ENCODE peak calls at places on chromosome 15, in four cellular contexts. One of them, this sample, is unnamed.

GRCh38 chr15:71146597-71146996 is 31.3 kb downstream of the THSD4 start:
- DNase-seq in OCI-LY7: no peak
- DNase-seq in cardiac muscle cell: no peak
- DNase-seq in neural progenitor cell: no peak
- DNase-seq in this sample: no peak

GRCh38 chr15:73870700-73871408 is 2.5 kb upstream of the TBC1D21 start:
- DNase-seq in OCI-LY7: no peak
- DNase-seq in cardiac muscle cell: peak; percentile 54
- DNase-seq in neural progenitor cell: no peak
- DNase-seq in this sample: no peak

GRCh38 chr15:25072857-25073476 is 118.2 kb downstream of the SNRPN start:
- DNase-seq in OCI-LY7: no peak
- DNase-seq in cardiac muscle cell: no peak
- DNase-seq in neural progenitor cell: no peak
- DNase-seq in this sample: no peak

GRCh38 chr15:90902996-90903732 is at the start of gene MAN2A2:
- DNase-seq in OCI-LY7: peak; percentile 55
- DNase-seq in cardiac muscle cell: peak; percentile 71
- DNase-seq in neural progenitor cell: peak; percentile 73
- DNase-seq in this sample: peak; percentile 91

GRCh38 chr15:29827421-29827820 is 5.2 kb upstream of the TJP1 start:
- DNase-seq in OCI-LY7: no peak
- DNase-seq in cardiac muscle cell: no peak
- DNase-seq in neural progenitor cell: no peak
- DNase-seq in this sample: no peak

GRCh38 chr15:61835476-61836106 is 224.7 kb downstream of the VPS13C start:
- DNase-seq in OCI-LY7: peak; percentile 43
- DNase-seq in cardiac muscle cell: peak; percentile 67
- DNase-seq in neural progenitor cell: peak; percentile 77
- DNase-seq in this sample: peak; percentile 54

GRCh38 chr15:34056921-34057320 is 17.9 kb upstream of the AVEN start:
- DNase-seq in OCI-LY7: no peak
- DNase-seq in cardiac muscle cell: no peak
- DNase-seq in neural progenitor cell: no peak
- DNase-seq in this sample: no peak

GRCh38 chr15:81008312-81008711 is 7.6 kb downstream of the TLNRD1 start:
- DNase-seq in OCI-LY7: no peak
- DNase-seq in cardiac muscle cell: no peak
- DNase-seq in neural progenitor cell: no peak
- DNase-seq in this sample: no peak

GRCh38 chr15:63380828-63381282 is 791 bp downstream of the CA12 start:
- DNase-seq in OCI-LY7: no peak
- DNase-seq in cardiac muscle cell: no peak
- DNase-seq in neural progenitor cell: no peak
- DNase-seq in this sample: no peak

GRCh38 chr15:70761046-70761445 is 2.3 kb downstream of the UACA start:
- DNase-seq in OCI-LY7: no peak
- DNase-seq in cardiac muscle cell: no peak
- DNase-seq in neural progenitor cell: no peak
- DNase-seq in this sample: no peak

GRCh38 chr15:70633394-70633793 is 130.0 kb downstream of the UACA start:
- DNase-seq in OCI-LY7: no peak
- DNase-seq in cardiac muscle cell: peak; percentile 59
- DNase-seq in neural progenitor cell: peak; percentile 44
- DNase-seq in this sample: no peak

GRCh38 chr15:74955796-74956647 is 550 bp downstream of the RPP25 start:
- DNase-seq in OCI-LY7: peak; percentile 30
- DNase-seq in cardiac muscle cell: peak; percentile 77
- DNase-seq in neural progenitor cell: peak; percentile 86
- DNase-seq in this sample: peak; percentile 86

GRCh38 chr15:59237119-59237853 is 30.6 kb downstream of the LDHAL6B start:
- DNase-seq in OCI-LY7: peak; percentile 11
- DNase-seq in cardiac muscle cell: no peak
- DNase-seq in neural progenitor cell: no peak
- DNase-seq in this sample: peak; percentile 84

GRCh38 chr15:100042558-100042957 is 299.2 kb downstream of the ADAMTS17 start:
- DNase-seq in OCI-LY7: no peak
- DNase-seq in cardiac muscle cell: no peak
- DNase-seq in neural progenitor cell: no peak
- DNase-seq in this sample: no peak

GRCh38 chr15:64143276-64143675 is 8.3 kb upstream of the SNX22 start:
- DNase-seq in OCI-LY7: no peak
- DNase-seq in cardiac muscle cell: no peak
- DNase-seq in neural progenitor cell: no peak
- DNase-seq in this sample: no peak

GRCh38 chr15:101025896-101026631 is 106.9 kb downstream of the LRRK1 start:
- DNase-seq in OCI-LY7: no peak
- DNase-seq in cardiac muscle cell: no peak
- DNase-seq in neural progenitor cell: no peak
- DNase-seq in this sample: no peak

GRCh38 chr15:73803806-73804205 is 50.7 kb upstream of the INSYN1 start:
- DNase-seq in OCI-LY7: no peak
- DNase-seq in cardiac muscle cell: no peak
- DNase-seq in neural progenitor cell: no peak
- DNase-seq in this sample: no peak

GRCh38 chr15:90860942-90861675 is 7.3 kb upstream of the FURIN start:
- DNase-seq in OCI-LY7: no peak
- DNase-seq in cardiac muscle cell: no peak
- DNase-seq in neural progenitor cell: no peak
- DNase-seq in this sample: no peak

GRCh38 chr15:101267320-101268104 is 9.8 kb downstream of the SELENOS start:
- DNase-seq in OCI-LY7: no peak
- DNase-seq in cardiac muscle cell: no peak
- DNase-seq in neural progenitor cell: no peak
- DNase-seq in this sample: no peak

GRCh38 chr15:91435108-91435507 is 335.1 kb downstream of the SV2B start:
- DNase-seq in OCI-LY7: no peak
- DNase-seq in cardiac muscle cell: no peak
- DNase-seq in neural progenitor cell: no peak
- DNase-seq in this sample: no peak

GRCh38 chr15:88604381-88604951 is 16.7 kb upstream of the AEN start:
- DNase-seq in OCI-LY7: no peak
- DNase-seq in cardiac muscle cell: peak; percentile 20
- DNase-seq in neural progenitor cell: peak; percentile 61
- DNase-seq in this sample: no peak

GRCh38 chr15:57726411-57726810 is 19.9 kb downstream of the POLR2M start:
- DNase-seq in OCI-LY7: no peak
- DNase-seq in cardiac muscle cell: no peak
- DNase-seq in neural progenitor cell: no peak
- DNase-seq in this sample: no peak

GRCh38 chr15:38672814-38673292 is 108.2 kb upstream of the RASGRP1 start:
- DNase-seq in OCI-LY7: peak; percentile 88
- DNase-seq in cardiac muscle cell: no peak
- DNase-seq in neural progenitor cell: no peak
- DNase-seq in this sample: peak; percentile 75

GRCh38 chr15:69474291-69474690 is 21.7 kb downstream of the RPLP1 start:
- DNase-seq in OCI-LY7: no peak
- DNase-seq in cardiac muscle cell: no peak
- DNase-seq in neural progenitor cell: no peak
- DNase-seq in this sample: no peak

GRCh38 chr15:45048784-45049631 is 26.0 kb downstream of the SORD start:
- DNase-seq in OCI-LY7: no peak
- DNase-seq in cardiac muscle cell: no peak
- DNase-seq in neural progenitor cell: no peak
- DNase-seq in this sample: peak; percentile 59

GRCh38 chr15:96054606-96055005 is 275.9 kb upstream of the NR2F2 start:
- DNase-seq in OCI-LY7: no peak
- DNase-seq in cardiac muscle cell: no peak
- DNase-seq in neural progenitor cell: no peak
- DNase-seq in this sample: no peak

GRCh38 chr15:101456079-101456791 is 33.3 kb downstream of the PCSK6 start:
- DNase-seq in OCI-LY7: no peak
- DNase-seq in cardiac muscle cell: no peak
- DNase-seq in neural progenitor cell: no peak
- DNase-seq in this sample: no peak

GRCh38 chr15:85752591-85752990 is 42.1 kb downstream of the KLHL25 start:
- DNase-seq in OCI-LY7: no peak
- DNase-seq in cardiac muscle cell: no peak
- DNase-seq in neural progenitor cell: no peak
- DNase-seq in this sample: no peak

GRCh38 chr15:51184637-51185036 is 89.9 kb upstream of the TNFAIP8L3 start:
- DNase-seq in OCI-LY7: no peak
- DNase-seq in cardiac muscle cell: peak; percentile 75
- DNase-seq in neural progenitor cell: no peak
- DNase-seq in this sample: no peak

GRCh38 chr15:48946088-48946839 is 17.5 kb downstream of the SHC4 start:
- DNase-seq in OCI-LY7: no peak
- DNase-seq in cardiac muscle cell: no peak
- DNase-seq in neural progenitor cell: no peak
- DNase-seq in this sample: no peak

GRCh38 chr15:29934251-29934650 is 112.0 kb upstream of the TJP1 start:
- DNase-seq in OCI-LY7: no peak
- DNase-seq in cardiac muscle cell: no peak
- DNase-seq in neural progenitor cell: no peak
- DNase-seq in this sample: no peak

GRCh38 chr15:93333826-93334225 is 244.8 kb upstream of the RGMA start:
- DNase-seq in OCI-LY7: no peak
- DNase-seq in cardiac muscle cell: peak; percentile 9
- DNase-seq in neural progenitor cell: peak; percentile 61
- DNase-seq in this sample: peak; percentile 9

GRCh38 chr15:94298359-94298758 is 67.0 kb downstream of the MCTP2 start:
- DNase-seq in OCI-LY7: no peak
- DNase-seq in cardiac muscle cell: no peak
- DNase-seq in neural progenitor cell: no peak
- DNase-seq in this sample: no peak

DNA sequence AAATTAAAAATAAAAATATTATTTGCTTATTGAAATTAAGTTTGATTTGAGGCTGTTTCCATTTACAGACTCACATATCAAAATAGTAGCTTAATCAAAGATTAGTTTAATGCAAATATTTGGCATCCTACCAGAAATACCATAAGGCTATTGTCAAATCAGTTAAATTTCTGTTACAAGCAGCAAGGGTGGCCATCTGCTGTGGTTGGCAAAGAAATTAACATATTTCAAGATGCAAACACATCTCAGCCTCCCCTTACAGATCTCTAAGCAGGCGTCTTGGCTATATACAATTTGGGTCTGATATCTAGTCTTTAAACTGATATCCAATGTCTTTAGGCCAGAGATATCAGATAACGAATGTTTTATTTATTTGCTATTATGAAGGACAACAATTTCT is 83.2 kb upstream of the NEDD4 start:
- DNase-seq in OCI-LY7: no peak
- DNase-seq in cardiac muscle cell: no peak
- DNase-seq in neural progenitor cell: no peak
- DNase-seq in this sample: no peak
- TF ChIP-seq CTCF in OCI-LY7: no peak
- TF ChIP-seq CTCF in cardiac muscle cell: no peak
- TF ChIP-seq CTCF in neural progenitor cell: no peak
- TF ChIP-seq CTCF in this sample: no peak

DNA sequence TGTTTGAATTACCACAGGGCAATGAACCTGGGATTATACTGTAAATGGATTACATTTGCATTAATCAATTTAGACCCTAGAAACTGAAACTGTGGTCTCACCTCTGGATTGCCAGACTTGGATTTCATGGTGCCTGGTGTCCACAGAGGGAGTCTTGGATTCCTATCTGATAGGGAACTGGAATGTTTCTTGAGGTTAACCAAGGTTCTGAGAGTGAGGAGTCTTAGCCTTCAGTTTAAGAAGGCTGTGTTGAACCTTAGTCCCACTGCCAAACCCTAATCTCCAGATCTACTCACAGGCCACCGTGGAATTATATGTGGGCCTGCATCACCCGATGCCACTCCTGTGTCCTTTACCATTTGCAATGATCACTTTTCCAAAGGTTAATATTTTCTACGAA is 88.1 kb downstream of the EFL1 start:
- DNase-seq in OCI-LY7: no peak
- DNase-seq in cardiac muscle cell: no peak
- DNase-seq in neural progenitor cell: no peak
- DNase-seq in this sample: no peak
- H3K4me3 ChIP-seq in OCI-LY7: no peak overlapping the region
- H3K4me3 ChIP-seq in cardiac muscle cell: no peak overlapping the region
- H3K4me3 ChIP-seq in neural progenitor cell: no peak overlapping the region
- H3K4me3 ChIP-seq in this sample: no peak overlapping the region

GRCh38 chr15:32029862-32030781 is at the start of gene CHRNA7:
- DNase-seq in OCI-LY7: peak; percentile 19
- DNase-seq in cardiac muscle cell: peak; percentile 92
- DNase-seq in neural progenitor cell: peak; percentile 95
- DNase-seq in this sample: peak; percentile 74

GRCh38 chr15:32033186-32033890 is 3.0 kb downstream of the CHRNA7 start:
- DNase-seq in OCI-LY7: no peak
- DNase-seq in cardiac muscle cell: no peak
- DNase-seq in neural progenitor cell: no peak
- DNase-seq in this sample: no peak

GRCh38 chr15:32028921-32029320 is 1.4 kb upstream of the CHRNA7 start:
- DNase-seq in OCI-LY7: no peak
- DNase-seq in cardiac muscle cell: peak; percentile 50
- DNase-seq in neural progenitor cell: peak; percentile 85
- DNase-seq in this sample: no peak

GRCh38 chr15:32030795-32031194 is 480 bp downstream of the CHRNA7 start:
- DNase-seq in OCI-LY7: no peak
- DNase-seq in cardiac muscle cell: peak; percentile 29
- DNase-seq in neural progenitor cell: peak; percentile 48
- DNase-seq in this sample: no peak

DNA sequence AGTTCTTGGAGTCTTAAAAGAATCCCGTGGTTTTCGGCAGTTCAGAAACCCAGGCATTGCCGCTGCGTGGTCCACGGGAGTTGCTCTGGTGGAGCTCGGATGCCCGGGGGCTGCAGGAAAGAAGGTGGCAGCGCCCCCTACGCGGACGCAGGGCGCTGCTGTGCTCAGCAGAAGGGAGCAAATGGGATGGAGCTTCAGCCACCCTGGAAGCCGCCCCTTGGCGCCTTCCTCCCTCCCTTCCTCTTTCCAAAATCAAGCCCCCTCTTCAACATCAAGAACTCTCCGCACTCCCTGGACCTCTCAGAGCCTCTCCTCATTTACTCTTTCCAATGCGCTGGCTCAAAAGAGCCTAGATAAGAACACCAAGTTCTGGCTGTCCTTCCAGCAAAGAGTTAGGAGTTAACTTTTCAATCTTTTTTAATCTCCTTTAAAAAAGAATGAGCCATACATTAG is 880 bp upstream of the CHRNA7 start:
- DNase-seq in OCI-LY7: no peak
- DNase-seq in cardiac muscle cell: peak; percentile 70
- DNase-seq in neural progenitor cell: peak; percentile 80
- DNase-seq in this sample: peak; percentile 10
- TF ChIP-seq CTCF in OCI-LY7: no peak
- TF ChIP-seq CTCF in cardiac muscle cell: peak; percentile 31
- TF ChIP-seq CTCF in neural progenitor cell: peak; percentile 55
- TF ChIP-seq CTCF in this sample: peak; percentile 24

GRCh38 chr15:65639509-65639908 is 17.8 kb downstream of the SLC24A1 start:
- DNase-seq in OCI-LY7: no peak
- DNase-seq in cardiac muscle cell: no peak
- DNase-seq in neural progenitor cell: no peak
- DNase-seq in this sample: no peak

GRCh38 chr15:65641723-65642475 is 20.2 kb downstream of the SLC24A1 start:
- DNase-seq in OCI-LY7: no peak
- DNase-seq in cardiac muscle cell: no peak
- DNase-seq in neural progenitor cell: peak; percentile 44
- DNase-seq in this sample: no peak

GRCh38 chr15:65638681-65639089 is 16.9 kb downstream of the SLC24A1 start:
- DNase-seq in OCI-LY7: peak; percentile 83
- DNase-seq in cardiac muscle cell: peak; percentile 81
- DNase-seq in neural progenitor cell: peak; percentile 83
- DNase-seq in this sample: peak; percentile 78

GRCh38 chr15:65634381-65634780 is 12.6 kb downstream of the SLC24A1 start:
- DNase-seq in OCI-LY7: no peak
- DNase-seq in cardiac muscle cell: no peak
- DNase-seq in neural progenitor cell: no peak
- DNase-seq in this sample: no peak

GRCh38 chr15:65638107-65638506 is 16.4 kb downstream of the SLC24A1 start:
- DNase-seq in OCI-LY7: no peak
- DNase-seq in cardiac muscle cell: peak; percentile 31
- DNase-seq in neural progenitor cell: no peak
- DNase-seq in this sample: no peak
- H3K4me3 ChIP-seq in OCI-LY7: no peak overlapping the region
- H3K4me3 ChIP-seq in cardiac muscle cell: no peak overlapping the region
- H3K4me3 ChIP-seq in neural progenitor cell: no peak overlapping the region
- H3K4me3 ChIP-seq in this sample: no peak overlapping the region